ENCODE peak calls at places on chromosomes 1 and 21, in nine cellular contexts. M is heart left ventricle, W is right cardiac atrium, F is pancreas, E is suprapubic skin, I is GM23248, T is tibial nerve, Z is prostate gland, A is neural progenitor cell. H is an unnamed sample.

GRCh38 chr1:1206376-1207253 is at the start of gene TNFRSF18:
- DNase-seq in M (peak; percentile 9), W (peak; percentile 14), F (peak; percentile 77), E (no peak), I (peak; percentile 42), T (no peak), Z (peak; percentile 43), A (peak; percentile 69), H (no peak)

GRCh38 chr1:61011514-61012263 is 70.7 kb upstream of the NFIA start:
- DNase-seq in M (no peak), W (no peak), F (no peak), E (no peak), I (no peak), T (no peak), Z (no peak), A (no peak), H (no peak)

GRCh38 chr1:118958937-118959631 is 29.1 kb downstream of the TBX15 start:
- DNase-seq in M (no peak), W (no peak), F (no peak), E (no peak), I (no peak), T (no peak), Z (no peak), A (no peak), H (no peak)

GRCh38 chr1:214548988-214549387 is 2.4 kb downstream of the PTPN14 start:
- DNase-seq in M (peak; percentile 69), W (peak; percentile 64), F (no peak), E (no peak), I (peak; percentile 77), T (no peak), Z (peak; percentile 31), A (peak; percentile 3), H (peak; percentile 72)

GRCh38 chr1:54768093-54768492 is 3.8 kb upstream of the PARS2 start:
- DNase-seq in M (no peak), W (no peak), F (no peak), E (no peak), I (peak; percentile 18), T (no peak), Z (no peak), A (peak; percentile 37), H (no peak)

GRCh38 chr1:218474089-218474488 is 129.0 kb downstream of the TGFB2 start:
- DNase-seq in M (no peak), W (no peak), F (no peak), E (no peak), I (no peak), T (no peak), Z (no peak), A (no peak), H (no peak)

GRCh38 chr1:239184581-239185244 is 201.7 kb upstream of the CHRM3 start:
- DNase-seq in M (no peak), W (no peak), F (no peak), E (no peak), I (no peak), T (no peak), Z (no peak), A (no peak), H (no peak)

GRCh38 chr21:38989745-38990423 is 184.2 kb downstream of the ETS2 start:
- DNase-seq in M (no peak), W (no peak), F (no peak), E (no peak), I (peak; percentile 76), T (no peak), Z (peak; percentile 75), A (peak; percentile 57), H (peak; percentile 87)

GRCh38 chr1:64748222-64748621 is 3.3 kb downstream of the RAVER2 start:
- DNase-seq in M (no peak), W (no peak), F (no peak), E (no peak), I (no peak), T (no peak), Z (no peak), A (no peak), H (no peak)

GRCh38 chr1:64745986-64746940 is 1.4 kb downstream of the RAVER2 start:
- DNase-seq in M (no peak), W (peak; percentile 27), F (no peak), E (no peak), I (no peak), T (no peak), Z (no peak), A (no peak), H (no peak)

GRCh38 chr1:64743954-64744491 is 852 bp upstream of the RAVER2 start:
- DNase-seq in M (no peak), W (peak; percentile 10), F (no peak), E (no peak), I (no peak), T (no peak), Z (no peak), A (no peak), H (no peak)

GRCh38 chr1:64745181-64745985 is 508 bp downstream of the RAVER2 start:
- DNase-seq in M (peak; percentile 21), W (peak; percentile 16), F (peak; percentile 60), E (no peak), I (peak; percentile 60), T (no peak), Z (peak; percentile 31), A (peak; percentile 26), H (peak; percentile 73)

DNA sequence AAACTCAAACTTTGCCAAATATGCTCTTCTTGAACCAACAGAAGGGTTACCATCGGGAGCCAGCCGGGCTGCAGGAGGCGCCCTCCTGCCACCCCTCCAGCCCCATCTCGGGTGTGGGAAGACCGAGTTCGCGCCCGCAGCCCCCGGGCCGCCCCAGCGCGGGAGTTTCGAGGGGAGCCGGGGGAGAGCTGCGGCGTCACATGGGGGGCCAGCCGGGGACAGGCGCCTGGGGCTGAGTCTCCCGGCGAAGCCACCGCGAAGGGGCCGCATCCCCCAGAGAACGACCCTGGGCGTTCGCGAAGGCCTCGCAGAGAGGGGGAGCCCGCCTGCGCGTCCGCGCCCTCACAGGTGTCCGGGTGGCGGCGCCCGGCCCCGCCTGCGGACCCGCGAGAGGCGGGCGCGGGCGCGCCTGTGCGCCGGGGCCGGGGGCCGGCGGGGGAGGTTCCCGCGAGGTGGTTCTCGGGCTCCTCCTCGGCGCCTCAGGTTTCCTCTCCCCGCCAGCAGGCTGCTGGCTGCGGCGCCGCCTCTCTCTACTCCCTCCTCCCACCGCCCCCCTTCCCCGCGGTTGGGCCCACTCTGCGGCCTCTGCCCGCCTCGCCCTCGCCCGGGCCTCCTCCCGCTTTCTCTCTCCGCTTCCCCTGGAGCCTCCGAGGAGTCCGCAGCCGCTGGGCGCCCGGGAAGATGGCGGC is at the start of gene RAVER2:
- DNase-seq in M (peak; percentile 78), W (peak; percentile 79), F (peak; percentile 90), E (peak; percentile 83), I (peak; percentile 71), T (no peak), Z (peak; percentile 84), A (peak; percentile 92), H (peak; percentile 87)
- H3K27ac ChIP-seq in M (peak within 1 kb of the TSS; percentile 74), W (peak within 1 kb of the TSS; percentile 66), F (peak within 1 kb of the TSS; percentile 67), E (peak within 1 kb of the TSS; percentile 85), I (no peak within 1 kb of the TSS), T (no peak within 1 kb of the TSS), Z (peak within 1 kb of the TSS; percentile 82), A (no peak within 1 kb of the TSS), H (peak within 1 kb of the TSS; percentile 83)

GRCh38 chr1:22665752-22666151 is 12.7 kb downstream of the C1QB start:
- DNase-seq in M (no peak), W (no peak), F (no peak), E (no peak), I (peak; percentile 49), T (no peak), Z (no peak), A (peak; percentile 80), H (no peak)

GRCh38 chr1:22673486-22674409 is 20.7 kb downstream of the C1QB start:
- DNase-seq in M (no peak), W (no peak), F (no peak), E (no peak), I (peak; percentile 80), T (peak; percentile 26), Z (no peak), A (peak; percentile 93), H (no peak)

GRCh38 chr1:22674410-22674749 is 21.3 kb downstream of the C1QB start:
- DNase-seq in M (no peak), W (no peak), F (no peak), E (no peak), I (no peak), T (no peak), Z (no peak), A (no peak), H (no peak)

GRCh38 chr1:22671999-22672398 is 19.0 kb downstream of the C1QB start:
- DNase-seq in M (no peak), W (no peak), F (no peak), E (no peak), I (no peak), T (no peak), Z (no peak), A (no peak), H (no peak)

DNA sequence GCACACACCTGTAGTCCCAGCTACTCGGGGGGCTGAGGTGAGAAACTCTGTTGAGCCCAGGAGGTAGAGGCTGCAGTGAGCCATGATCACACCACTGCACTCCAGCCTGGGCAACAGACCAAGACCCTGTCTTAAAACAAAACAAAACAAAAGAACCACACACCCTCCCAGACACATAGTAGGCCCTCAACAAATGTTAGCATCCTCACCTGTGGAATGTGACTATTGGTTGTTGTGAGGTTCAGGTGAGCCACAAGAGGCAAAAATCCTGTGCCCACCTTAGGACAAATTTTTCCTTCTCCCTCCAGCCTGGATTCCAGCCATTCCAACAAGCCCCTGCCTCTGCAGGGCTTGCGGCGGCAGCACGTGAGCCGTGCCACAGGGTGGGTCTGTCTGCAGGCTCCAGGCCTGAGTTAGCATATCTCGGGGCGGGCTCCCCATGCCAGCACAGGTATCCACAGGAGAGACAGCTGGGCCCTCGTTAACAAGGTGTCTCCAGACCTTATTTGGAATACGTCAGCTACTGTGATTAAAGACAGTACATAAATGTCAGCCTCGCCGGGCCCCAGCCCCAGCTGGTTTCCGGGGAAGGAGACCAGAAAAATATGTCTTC is 17.4 kb downstream of the C1QB start:
- DNase-seq in M (no peak), W (no peak), F (no peak), E (no peak), I (no peak), T (no peak), Z (peak; percentile 16), A (no peak), H (no peak)
- H3K27me3 ChIP-seq in M (peaks cover 15% of the 10 kb centered on the region), W (no peaks in the 10 kb centered on the region), F (no peaks in the 10 kb centered on the region), E (peaks cover 47% of the 10 kb centered on the region), I (peaks cover 65% of the 10 kb centered on the region), T (peaks cover 39% of the 10 kb centered on the region), Z (no peaks in the 10 kb centered on the region), A (no peaks in the 10 kb centered on the region), H (no peaks in the 10 kb centered on the region)

DNA sequence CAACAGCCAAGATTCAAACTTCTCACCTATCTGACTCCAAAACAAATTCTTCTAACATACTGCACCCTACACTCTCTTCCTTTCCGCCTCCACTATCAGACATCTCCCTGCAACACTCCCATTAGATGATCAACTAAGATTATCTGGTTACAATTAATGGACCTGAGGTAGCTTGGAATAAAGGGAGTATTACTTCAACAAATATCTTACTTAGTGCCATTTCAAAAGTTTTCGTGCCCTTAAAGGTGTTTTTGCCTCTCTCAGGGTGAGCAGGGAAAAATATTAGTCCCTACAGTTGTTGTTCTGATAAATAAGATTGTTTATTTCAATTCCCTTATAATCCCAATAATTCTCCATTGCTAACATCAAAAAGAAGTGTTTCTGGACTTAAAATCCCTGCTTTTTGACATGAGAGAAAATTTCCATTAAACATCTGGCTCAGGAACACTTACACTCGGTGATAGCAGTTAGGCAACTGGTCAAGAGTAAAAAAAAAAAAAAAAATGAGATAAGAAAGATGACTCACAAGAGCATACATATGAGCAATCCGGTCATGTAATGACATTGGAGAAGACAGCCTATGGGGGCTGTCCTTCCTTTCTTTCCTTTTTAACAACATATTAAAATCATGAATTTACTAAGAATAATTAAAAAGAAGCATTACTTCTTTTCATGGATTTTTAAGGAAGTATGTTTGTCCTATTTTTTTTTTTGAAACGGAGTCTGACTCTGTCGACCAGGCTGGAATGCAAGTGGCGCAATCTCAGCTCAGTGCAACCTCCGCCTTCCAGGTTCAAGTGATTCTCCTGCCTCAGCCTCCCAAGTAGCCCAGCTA is 7.6 kb downstream of the RSBN1 start:
- DNase-seq in M (no peak), W (peak; percentile 17), F (no peak), E (no peak), I (peak; percentile 82), T (no peak), Z (no peak), A (no peak), H (no peak)
- H3K27ac ChIP-seq in M (no peak overlapping the region), W (peak overlapping the region; percentile 25), F (peak overlapping the region; percentile 49), E (no peak overlapping the region), I (peak overlapping the region; percentile 12), T (no peak overlapping the region), Z (no peak overlapping the region), A (no peak overlapping the region), H (no peak overlapping the region)

DNA sequence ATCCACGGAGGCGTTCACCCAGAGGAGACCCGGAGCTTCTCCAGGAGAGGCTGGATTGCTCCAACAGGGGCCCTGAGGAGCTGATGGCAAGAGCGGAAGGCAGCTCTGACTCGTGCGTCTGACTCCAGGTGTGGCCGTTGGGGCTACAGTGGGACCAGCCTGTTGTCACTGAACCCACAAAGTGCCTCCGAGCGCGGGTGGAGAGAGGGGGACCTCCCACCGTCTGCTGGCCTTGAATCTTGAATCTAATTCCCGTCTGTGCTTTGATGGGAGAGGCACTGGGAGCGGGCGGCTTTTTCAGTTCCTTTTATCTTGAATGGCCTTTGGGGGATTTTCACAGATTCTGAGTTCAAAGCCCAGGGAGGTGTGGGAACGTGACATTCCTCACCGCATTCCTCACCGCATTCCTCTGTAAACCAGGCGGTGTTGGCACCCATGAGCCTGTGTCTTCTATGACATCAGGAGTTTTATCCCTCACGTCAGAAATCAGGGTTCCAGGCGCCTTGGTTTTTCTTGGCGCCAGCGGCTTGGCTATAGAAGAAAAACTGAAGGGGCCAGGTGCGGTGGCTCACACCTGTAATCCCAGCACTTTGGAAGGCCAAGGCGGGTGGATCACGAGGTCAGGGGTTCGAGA is 39.2 kb upstream of the COL18A1 start:
- DNase-seq in M (no peak), W (peak; percentile 17), F (peak; percentile 42), E (no peak), I (peak; percentile 38), T (no peak), Z (no peak), A (peak; percentile 62), H (no peak)
- H3K27me3 ChIP-seq in M (no peaks in the 10 kb centered on the region), W (no peaks in the 10 kb centered on the region), F (no peaks in the 10 kb centered on the region), E (no peaks in the 10 kb centered on the region), I (no peaks in the 10 kb centered on the region), T (no peaks in the 10 kb centered on the region), Z (no peaks in the 10 kb centered on the region), A (no peaks in the 10 kb centered on the region), H (no peaks in the 10 kb centered on the region)